ENCODE peak calls at places on chromosomes 12 and 14, in five cellular contexts. One of them, this sample, is unnamed.

GRCh38 chr14:76181546-76181945 is 29.8 kb downstream of the GPATCH2L start:
- DNase-seq in cardiac fibroblast: peak
- DNase-seq in NCI-H2081: no peak
- DNase-seq in ELF-1: no peak
- DNase-seq in neural crest cell: no peak
- DNase-seq in this sample: peak

GRCh38 chr14:100530270-100531072 is 56.7 kb downstream of the BEGAIN start:
- DNase-seq in cardiac fibroblast: no peak
- DNase-seq in NCI-H2081: no peak
- DNase-seq in ELF-1: no peak
- DNase-seq in neural crest cell: no peak
- DNase-seq in this sample: no peak

GRCh38 chr14:77738559-77739250 is 22.3 kb downstream of the SNW1 start:
- DNase-seq in cardiac fibroblast: peak
- DNase-seq in NCI-H2081: no peak
- DNase-seq in ELF-1: no peak
- DNase-seq in neural crest cell: no peak
- DNase-seq in this sample: no peak

GRCh38 chr12:19066471-19067001 is 63.0 kb upstream of the PLEKHA5 start:
- DNase-seq in cardiac fibroblast: no peak
- DNase-seq in NCI-H2081: no peak
- DNase-seq in ELF-1: no peak
- DNase-seq in neural crest cell: no peak
- DNase-seq in this sample: no peak

GRCh38 chr14:35553808-35554207 is 19.8 kb downstream of the INSM2 start:
- DNase-seq in cardiac fibroblast: peak
- DNase-seq in NCI-H2081: no peak
- DNase-seq in ELF-1: no peak
- DNase-seq in neural crest cell: no peak
- DNase-seq in this sample: no peak

GRCh38 chr12:58412466-58412865 is 471.1 kb downstream of the ATP23 start:
- DNase-seq in cardiac fibroblast: peak
- DNase-seq in NCI-H2081: no peak
- DNase-seq in ELF-1: peak
- DNase-seq in neural crest cell: no peak
- DNase-seq in this sample: no peak

GRCh38 chr12:116297224-116297834 is 19.8 kb upstream of the MED13L start:
- DNase-seq in cardiac fibroblast: no peak
- DNase-seq in NCI-H2081: no peak
- DNase-seq in ELF-1: no peak
- DNase-seq in neural crest cell: no peak
- DNase-seq in this sample: no peak

GRCh38 chr14:26966942-26967341 is 369.1 kb upstream of the NOVA1 start:
- DNase-seq in cardiac fibroblast: peak
- DNase-seq in NCI-H2081: no peak
- DNase-seq in ELF-1: no peak
- DNase-seq in neural crest cell: no peak
- DNase-seq in this sample: no peak

GRCh38 chr12:131810672-131811071 is 17.5 kb upstream of the MMP17 start:
- DNase-seq in cardiac fibroblast: no peak
- DNase-seq in NCI-H2081: no peak
- DNase-seq in ELF-1: peak
- DNase-seq in neural crest cell: no peak
- DNase-seq in this sample: no peak

GRCh38 chr12:77107121-77107520 is 41.8 kb upstream of the E2F7 start:
- DNase-seq in cardiac fibroblast: no peak
- DNase-seq in NCI-H2081: no peak
- DNase-seq in ELF-1: no peak
- DNase-seq in neural crest cell: no peak
- DNase-seq in this sample: no peak

GRCh38 chr12:56029166-56029519 is 8.3 kb downstream of the IKZF4 start:
- DNase-seq in cardiac fibroblast: peak
- DNase-seq in NCI-H2081: no peak
- DNase-seq in ELF-1: no peak
- DNase-seq in neural crest cell: no peak
- DNase-seq in this sample: no peak

GRCh38 chr14:104686624-104687517 is 2.5 kb upstream of the INF2 start:
- DNase-seq in cardiac fibroblast: no peak
- DNase-seq in NCI-H2081: no peak
- DNase-seq in ELF-1: no peak
- DNase-seq in neural crest cell: no peak
- DNase-seq in this sample: no peak

GRCh38 chr12:31813305-31813704 is 84.5 kb upstream of the AMN1 start:
- DNase-seq in cardiac fibroblast: peak
- DNase-seq in NCI-H2081: no peak
- DNase-seq in ELF-1: peak
- DNase-seq in neural crest cell: no peak
- DNase-seq in this sample: no peak

GRCh38 chr14:103161054-103161397 is 37.8 kb downstream of the TNFAIP2 start:
- DNase-seq in cardiac fibroblast: peak
- DNase-seq in NCI-H2081: no peak
- DNase-seq in ELF-1: peak
- DNase-seq in neural crest cell: no peak
- DNase-seq in this sample: no peak